ENCODE peak calls at places on chromosomes 11 and 22, in five cellular contexts. W is esophagus squamous epithelium; V is CD4-positive, alpha-beta memory T cell; O is mammary epithelial cell; F is IMR-90. I is an unnamed sample. For H3K9me3, the result is how much of the 10 kb centered on the place peaks cover.

GRCh38 chr11:62608776-62609175 is 3.8 kb downstream of the EML3 start:
- DNase-seq in W (no peak), V (no peak), O (no peak), F (no peak), I (no peak)

GRCh38 chr11:15711311-15711710 is 596.6 kb downstream of the INSC start:
- DNase-seq in W (no peak), V (no peak), O (no peak), F (no peak), I (no peak)

GRCh38 chr11:109267293-109268095 is 154.5 kb upstream of the C11orf87 start:
- DNase-seq in W (no peak), V (no peak), O (peak), F (no peak), I (no peak)

GRCh38 chr22:24428751-24429410 is 1.5 kb downstream of the ADORA2A start:
- DNase-seq in W (no peak), V (no peak), O (no peak), F (no peak), I (no peak)

GRCh38 chr22:41831383-41831782 is 1.5 kb upstream of the SREBF2 start:
- DNase-seq in W (no peak), V (no peak), O (no peak), F (no peak), I (no peak)

GRCh38 chr22:40348025-40348658 is 1.8 kb downstream of the ADSL start:
- DNase-seq in W (no peak), V (peak), O (peak), F (peak), I (peak)

GRCh38 chr22:35622132-35622913 is 5.2 kb upstream of the MB start:
- DNase-seq in W (no peak), V (no peak), O (no peak), F (no peak), I (no peak)

GRCh38 chr22:40050258-40050657 is 55.5 kb downstream of the FAM83F start:
- DNase-seq in W (no peak), V (no peak), O (no peak), F (no peak), I (no peak)

GRCh38 chr11:71977743-71978418 is 20.8 kb upstream of the IL18BP start:
- DNase-seq in W (no peak), V (no peak), O (peak), F (peak), I (peak)

GRCh38 chr11:64846998-64847666 is 2.7 kb upstream of the CDC42BPG start:
- DNase-seq in W (peak), V (peak), O (peak), F (peak), I (peak)

GRCh38 chr22:41184679-41185078 is 20.4 kb upstream of the L3MBTL2 start:
- DNase-seq in W (no peak), V (no peak), O (no peak), F (no peak), I (no peak)

GRCh38 chr11:7511405-7511804 is 2.4 kb upstream of the PPFIBP2 start:
- DNase-seq in W (no peak), V (no peak), O (no peak), F (no peak), I (no peak)

GRCh38 chr11:85643255-85643654 is 4.5 kb upstream of the TMEM126A start:
- DNase-seq in W (no peak), V (no peak), O (peak), F (no peak), I (no peak)

GRCh38 chr11:114166897-114167323 is 107.4 kb downstream of the ZBTB16 start:
- DNase-seq in W (no peak), V (peak), O (peak), F (peak), I (no peak)

GRCh38 chr22:22219140-22219996 is 25.2 kb upstream of the VPREB1 start:
- DNase-seq in W (no peak), V (no peak), O (no peak), F (no peak), I (no peak)

GRCh38 chr11:75422248-75423231 is 10.5 kb downstream of the KLHL35 start:
- DNase-seq in W (no peak), V (no peak), O (no peak), F (peak), I (no peak)
- H3K9me3 ChIP-seq in W (under half), V (under half), O (under half), F (under half), I (under half)

GRCh38 chr11:100624346-100624745 is 62.7 kb upstream of the ARHGAP42 start:
- DNase-seq in W (no peak), V (no peak), O (peak), F (peak), I (no peak)
- H3K9me3 ChIP-seq in W (under half), V (under half), O (under half), F (under half), I (under half)

GRCh38 chr11:54985731-54986130 is 276.2 kb upstream of the TRIM48 start:
- DNase-seq in W (no peak), V (no peak), O (no peak), F (no peak), I (no peak)
- H3K9me3 ChIP-seq in W (under half), V (under half), O (under half), F (under half), I (under half)

GRCh38 chr22:18977824-18978425 is 41.8 kb upstream of the PRODH start:
- DNase-seq in W (no peak), V (no peak), O (no peak), F (no peak), I (no peak)
- H3K9me3 ChIP-seq in W (under half), V (under half), O (under half), F (under half), I (under half)

GRCh38 chr11:70921804-70922203 is 330.6 kb downstream of the SHANK2 start:
- DNase-seq in W (no peak), V (no peak), O (no peak), F (no peak), I (no peak)
- H3K9me3 ChIP-seq in W (under half), V (under half), O (under half), F (under half), I (under half)

DNA sequence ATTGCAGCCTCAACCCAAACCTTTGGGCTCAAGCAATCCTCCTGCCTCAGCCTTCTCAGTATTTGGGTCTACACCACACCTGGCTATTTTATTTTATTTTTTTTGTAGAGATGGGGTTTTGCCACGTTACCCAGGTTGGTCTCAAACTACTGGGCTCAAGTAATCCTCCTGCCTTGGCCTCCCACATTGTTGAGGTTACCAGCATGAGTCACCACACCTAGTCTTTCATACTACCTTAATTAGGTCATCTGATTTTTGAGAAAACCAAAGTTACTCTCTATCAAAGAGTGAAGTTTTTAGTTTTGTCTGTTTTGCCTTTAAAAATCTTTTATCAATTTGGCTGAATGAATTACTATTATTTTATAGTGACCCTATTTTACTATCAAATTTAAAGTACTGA is 335.6 kb upstream of the LRRC4C start:
- DNase-seq in W (no peak), V (no peak), O (peak), F (no peak), I (no peak)
- H3K9me3 ChIP-seq in W (under half), V (under half), O (under half), F (under half), I (under half)

DNA sequence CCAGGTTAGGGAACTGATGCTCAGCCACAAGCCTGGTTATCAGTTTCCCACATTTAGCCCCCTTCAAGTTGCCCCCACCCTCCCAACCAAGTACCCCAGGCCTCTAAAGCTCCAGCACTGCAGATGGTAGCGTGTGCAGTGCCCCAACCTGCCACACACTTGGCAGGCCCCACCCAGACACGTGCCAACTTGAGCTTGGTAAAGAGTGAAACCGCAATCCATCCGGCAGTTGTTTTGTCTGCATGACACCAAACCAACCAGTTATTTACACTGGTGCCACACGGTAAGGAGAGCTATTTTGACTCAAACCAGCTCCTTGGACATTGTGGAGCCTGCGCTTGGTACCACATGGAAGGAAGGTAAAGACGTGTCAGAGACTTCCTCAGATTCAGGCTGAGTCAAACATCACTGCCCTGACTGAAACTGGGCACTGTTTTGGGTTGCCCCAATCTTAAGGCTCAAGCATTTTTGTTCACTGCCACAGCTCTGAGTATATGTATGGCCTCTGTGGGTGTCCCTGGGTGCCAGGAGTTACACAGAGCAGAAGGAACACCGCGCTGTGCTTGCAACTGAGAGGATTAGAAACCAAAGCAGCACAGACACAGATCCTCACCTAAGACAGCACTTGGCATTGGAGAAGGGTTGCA is 136.1 kb downstream of the FDX1 start:
- DNase-seq in W (no peak), V (no peak), O (no peak), F (no peak), I (no peak)
- H3K9me3 ChIP-seq in W (under half), V (under half), O (under half), F (under half), I (under half)